ENCODE peak calls at places on chromosomes 7 and 10, in four cellular contexts. I is K562, P is WTC11, Y is HepG2. R is an unnamed sample.

GRCh38 chr10:70649526-70649925 is 22.8 kb upstream of the ADAMTS14 start:
- DNase-seq in Y (no peak), I (peak), P (no peak), R (no peak)

GRCh38 chr7:15352807-15353206 is 209.0 kb downstream of the AGMO start:
- DNase-seq in P (no peak), I (peak), Y (no peak), R (no peak)

GRCh38 chr10:62972103-62972502 is 155.9 kb upstream of the EGR2 start:
- DNase-seq in Y (no peak), I (no peak), P (no peak), R (no peak)

GRCh38 chr10:17981766-17982380 is 30.2 kb downstream of the SLC39A12 start:
- DNase-seq in P (no peak), I (no peak), Y (no peak), R (no peak)

GRCh38 chr10:119237722-119238436 is 30.5 kb downstream of the GRK5 start:
- DNase-seq in Y (no peak), P (no peak), I (no peak), R (no peak)

GRCh38 chr10:21687197-21687993 is 153.4 kb downstream of the MLLT10 start:
- DNase-seq in Y (no peak), I (peak), P (no peak), R (no peak)

GRCh38 chr7:19663816-19664531 is 44.9 kb downstream of the POLR1F start:
- DNase-seq in P (no peak), I (no peak), Y (no peak), R (peak)

GRCh38 chr7:94008537-94008936 is 4.4 kb upstream of the BET1 start:
- DNase-seq in P (no peak), I (no peak), Y (no peak), R (no peak)

GRCh38 chr10:124448696-124449169 is 1.1 kb downstream of the NKX1-2 start:
- DNase-seq in Y (no peak), P (peak), I (no peak), R (no peak)

GRCh38 chr7:91463330-91463729 is 199.1 kb downstream of the FZD1 start:
- DNase-seq in P (no peak), Y (no peak), I (no peak), R (no peak)

GRCh38 chr7:84633-85020 is 107.7 kb upstream of the FAM20C start:
- DNase-seq in P (no peak), Y (no peak), I (no peak), R (no peak)

GRCh38 chr10:132265878-132266496 is 41.8 kb downstream of the STK32C start:
- DNase-seq in P (no peak), Y (no peak), I (no peak), R (no peak)

GRCh38 chr10:25162391-25162790 is 12.4 kb upstream of the GPR158 start:
- DNase-seq in P (no peak), Y (no peak), I (no peak), R (no peak)

GRCh38 chr10:71666607-71667373 is 52.8 kb downstream of the C10orf105 start:
- DNase-seq in I (no peak), Y (no peak), P (no peak), R (peak)
- TF ChIP-seq CREM in I (no peak), Y (no peak), P (no peak), R (peak)

GRCh38 chr7:69177941-69178494 is 420.3 kb upstream of the AUTS2 start:
- DNase-seq in P (no peak), Y (no peak), I (no peak), R (no peak)
- TF ChIP-seq CREM in P (no peak), Y (no peak), I (no peak), R (no peak)

GRCh38 chr7:80584778-80585177 is 53.7 kb upstream of the CD36 start:
- DNase-seq in Y (peak), P (no peak), I (no peak), R (no peak)
- TF ChIP-seq CREM in Y (no peak), P (no peak), I (no peak), R (no peak)

GRCh38 chr7:69633122-69633892 is 35.0 kb downstream of the AUTS2 start:
- DNase-seq in Y (no peak), I (no peak), P (no peak), R (no peak)

GRCh38 chr7:69635572-69636190 is 37.4 kb downstream of the AUTS2 start:
- DNase-seq in P (no peak), Y (no peak), I (no peak), R (no peak)

GRCh38 chr7:69630292-69630691 is 32.0 kb downstream of the AUTS2 start:
- DNase-seq in I (no peak), Y (no peak), P (no peak), R (no peak)

GRCh38 chr7:69631131-69631530 is 32.9 kb downstream of the AUTS2 start:
- DNase-seq in P (no peak), I (no peak), Y (no peak), R (no peak)

DNA sequence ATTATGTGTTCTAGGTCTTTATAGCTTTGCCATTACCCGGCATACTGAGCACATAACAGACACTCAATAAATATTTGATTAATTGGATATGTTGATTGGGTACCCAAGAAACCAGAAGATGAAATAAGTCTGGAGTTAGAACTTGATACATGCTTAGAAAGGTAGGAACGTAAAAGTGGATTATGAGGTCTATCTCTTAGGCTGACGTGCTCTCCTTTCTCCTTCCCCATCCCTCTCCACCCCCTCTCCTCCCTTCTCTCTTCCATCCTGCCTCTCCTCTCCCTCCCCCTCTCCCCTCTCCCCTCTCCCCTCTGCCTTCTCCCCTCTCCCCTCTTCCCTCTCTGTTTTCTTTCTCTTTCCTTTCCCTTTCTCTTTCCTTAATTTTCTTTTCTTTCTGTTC is 34.0 kb downstream of the AUTS2 start:
- DNase-seq in I (no peak), Y (no peak), P (no peak), R (no peak)
- TF ChIP-seq CREM in I (no peak), Y (no peak), P (no peak), R (no peak)

GRCh38 chr10:60340973-60341372 is 48.7 kb downstream of the ANK3 start:
- DNase-seq in Y (no peak), I (no peak), P (no peak), R (no peak)
- TF ChIP-seq CREM in Y (no peak), I (no peak), P (no peak), R (no peak)

DNA sequence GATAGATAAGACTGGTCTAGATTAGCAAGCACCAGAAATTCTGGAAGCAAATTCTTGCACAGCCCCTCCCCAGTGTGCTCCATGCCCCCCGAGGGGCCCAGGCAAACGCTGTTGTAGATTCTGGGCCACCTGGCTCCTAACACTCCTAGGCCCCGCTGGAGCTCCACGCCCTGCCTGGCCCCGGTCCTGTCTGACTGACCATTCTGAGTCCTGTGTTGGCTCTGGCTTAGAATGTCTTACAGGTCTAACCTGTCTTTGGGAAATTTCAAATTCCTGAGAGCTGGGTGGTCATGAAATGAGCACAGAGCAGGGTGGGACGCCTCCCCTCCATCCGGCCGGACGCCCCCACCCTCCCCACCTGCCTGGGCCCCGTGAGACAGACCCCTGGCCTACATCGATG is 12.6 kb upstream of the OPALIN start:
- DNase-seq in Y (no peak), I (no peak), P (no peak), R (no peak)
- TF ChIP-seq CREM in Y (no peak), I (no peak), P (no peak), R (no peak)

GRCh38 chr10:47022311-47023131 is 111.3 kb downstream of the PTPN20 start:
- DNase-seq in P (no peak), Y (no peak), I (no peak), R (no peak)
- TF ChIP-seq CREM in P (no peak), Y (no peak), I (no peak), R (no peak)

GRCh38 chr10:72127571-72127970 is 39.2 kb upstream of the SPOCK2 start:
- DNase-seq in I (no peak), Y (no peak), P (no peak), R (no peak)
- TF ChIP-seq CREM in I (no peak), Y (no peak), P (no peak), R (no peak)

DNA sequence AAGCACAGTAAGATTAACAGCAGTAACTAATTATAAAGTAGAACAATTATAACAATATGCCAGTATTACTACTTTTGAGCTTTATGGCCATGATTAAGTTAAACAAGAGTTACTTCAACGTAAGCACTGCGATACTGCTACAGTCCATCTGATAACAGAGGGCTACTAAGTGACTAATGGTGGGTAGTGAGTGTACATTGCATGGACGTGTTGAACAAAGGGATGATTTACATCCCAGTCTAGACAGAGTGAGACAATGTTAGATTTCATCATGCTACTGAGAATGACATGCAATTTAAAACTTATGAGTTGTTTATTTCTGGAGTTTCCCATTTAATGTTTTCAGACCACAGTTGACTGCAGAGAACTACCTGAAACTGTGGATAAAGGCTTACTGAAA is 45.6 kb downstream of the TPST1 start:
- DNase-seq in P (no peak), Y (peak), I (peak), R (no peak)
- TF ChIP-seq CREM in P (no peak), Y (no peak), I (peak), R (no peak)